ENCODE peak calls at places on chromosomes 6 and 20, in four cellular contexts. T is MV-4-11, Y is heart right ventricle, N is pulmonary artery endothelial cell. O is an unnamed sample.

GRCh38 chr6:40328376-40328987 is 258.7 kb downstream of the LRFN2 start:
- DNase-seq in T (no peak), Y (no peak), N (no peak), O (no peak)

GRCh38 chr6:109527989-109528388 is 45.0 kb upstream of the ZBTB24 start:
- DNase-seq in T (no peak), Y (no peak), N (no peak), O (no peak)

GRCh38 chr6:139515511-139515910 is 141.1 kb upstream of the CITED2 start:
- DNase-seq in T (no peak), Y (no peak), N (no peak), O (peak)

GRCh38 chr20:49914310-49915117 is 815 bp downstream of the SPATA2 start:
- DNase-seq in T (no peak), Y (no peak), N (no peak), O (peak)

GRCh38 chr20:60410865-60411264 is 452.6 kb downstream of the CDH26 start:
- DNase-seq in T (no peak), Y (no peak), N (no peak), O (no peak)

GRCh38 chr6:286681-287499 is 5.4 kb upstream of the DUSP22 start:
- DNase-seq in T (no peak), Y (no peak), N (no peak), O (no peak)

GRCh38 chr6:9316831-9317230 is 881.5 kb upstream of the SLC35B3 start:
- DNase-seq in T (no peak), Y (no peak), N (no peak), O (peak)

GRCh38 chr6:105449756-105450390 is 47.0 kb upstream of the PREP start:
- DNase-seq in T (peak), Y (no peak), N (no peak), O (no peak)

GRCh38 chr6:10389739-10390494 is 25.0 kb downstream of the TFAP2A start:
- DNase-seq in T (no peak), Y (no peak), N (no peak), O (no peak)

GRCh38 chr6:136757150-136757549 is 35.1 kb downstream of the MAP3K5 start:
- DNase-seq in T (peak), Y (no peak), N (no peak), O (no peak)

GRCh38 chr20:59018817-59019216 is 412 bp upstream of the TUBB1 start:
- DNase-seq in T (no peak), Y (peak), N (no peak), O (no peak)

O was measured in myocyte.